ENCODE peak calls at places on chromosomes 11 and 22, in four cellular contexts. One of them, this sample, is unnamed.

GRCh38 chr11:44575288-44575672 is 9.8 kb downstream of the CD82 start:
- DNase-seq in stimulated activated CD8-positive, alpha-beta memory T cell treated with anti-CD3 and anti-CD28 coated beads, Interleukin-2, amount 100 ng/mL, for 48 hours: peak; percentile 51
- DNase-seq in globus pallidus: no peak
- DNase-seq in GDM1: no peak
- DNase-seq in this sample: no peak

GRCh38 chr11:124763156-124763947 is 1.3 kb upstream of the ESAM start:
- DNase-seq in stimulated activated CD8-positive, alpha-beta memory T cell treated with anti-CD3 and anti-CD28 coated beads, Interleukin-2, amount 100 ng/mL, for 48 hours: peak; percentile 81
- DNase-seq in globus pallidus: peak; percentile 47
- DNase-seq in GDM1: peak; percentile 61
- DNase-seq in this sample: peak; percentile 84

GRCh38 chr11:46362146-46363030 is 15.1 kb downstream of the DGKZ start:
- DNase-seq in stimulated activated CD8-positive, alpha-beta memory T cell treated with anti-CD3 and anti-CD28 coated beads, Interleukin-2, amount 100 ng/mL, for 48 hours: no peak
- DNase-seq in globus pallidus: no peak
- DNase-seq in GDM1: no peak
- DNase-seq in this sample: no peak

GRCh38 chr11:40328890-40329617 is 1130.4 kb downstream of the LRRC4C start:
- DNase-seq in stimulated activated CD8-positive, alpha-beta memory T cell treated with anti-CD3 and anti-CD28 coated beads, Interleukin-2, amount 100 ng/mL, for 48 hours: no peak
- DNase-seq in globus pallidus: no peak
- DNase-seq in GDM1: no peak
- DNase-seq in this sample: peak; percentile 4

GRCh38 chr11:130282111-130282510 is 32.6 kb downstream of the ZBTB44 start:
- DNase-seq in stimulated activated CD8-positive, alpha-beta memory T cell treated with anti-CD3 and anti-CD28 coated beads, Interleukin-2, amount 100 ng/mL, for 48 hours: no peak
- DNase-seq in globus pallidus: peak; percentile 26
- DNase-seq in GDM1: no peak
- DNase-seq in this sample: no peak

GRCh38 chr11:2077061-2077802 is 62.0 kb downstream of the IGF2 start:
- DNase-seq in stimulated activated CD8-positive, alpha-beta memory T cell treated with anti-CD3 and anti-CD28 coated beads, Interleukin-2, amount 100 ng/mL, for 48 hours: no peak
- DNase-seq in globus pallidus: no peak
- DNase-seq in GDM1: no peak
- DNase-seq in this sample: no peak

GRCh38 chr11:64842851-64843841 is 1.3 kb downstream of the CDC42BPG start:
- DNase-seq in stimulated activated CD8-positive, alpha-beta memory T cell treated with anti-CD3 and anti-CD28 coated beads, Interleukin-2, amount 100 ng/mL, for 48 hours: no peak
- DNase-seq in globus pallidus: no peak
- DNase-seq in GDM1: no peak
- DNase-seq in this sample: peak; percentile 85

GRCh38 chr11:113001709-113002108 is 40.5 kb downstream of the NCAM1 start:
- DNase-seq in stimulated activated CD8-positive, alpha-beta memory T cell treated with anti-CD3 and anti-CD28 coated beads, Interleukin-2, amount 100 ng/mL, for 48 hours: no peak
- DNase-seq in globus pallidus: no peak
- DNase-seq in GDM1: no peak
- DNase-seq in this sample: no peak

GRCh38 chr11:129145276-129145675 is 46.8 kb downstream of the ARHGAP32 start:
- DNase-seq in stimulated activated CD8-positive, alpha-beta memory T cell treated with anti-CD3 and anti-CD28 coated beads, Interleukin-2, amount 100 ng/mL, for 48 hours: no peak
- DNase-seq in globus pallidus: no peak
- DNase-seq in GDM1: no peak
- DNase-seq in this sample: no peak

GRCh38 chr22:20758688-20759087 is 15.2 kb upstream of the SERPIND1 start:
- DNase-seq in stimulated activated CD8-positive, alpha-beta memory T cell treated with anti-CD3 and anti-CD28 coated beads, Interleukin-2, amount 100 ng/mL, for 48 hours: no peak
- DNase-seq in globus pallidus: no peak
- DNase-seq in GDM1: no peak
- DNase-seq in this sample: no peak

GRCh38 chr11:126413426-126413825 is 57.9 kb downstream of the ST3GAL4 start:
- DNase-seq in stimulated activated CD8-positive, alpha-beta memory T cell treated with anti-CD3 and anti-CD28 coated beads, Interleukin-2, amount 100 ng/mL, for 48 hours: no peak
- DNase-seq in globus pallidus: no peak
- DNase-seq in GDM1: no peak
- DNase-seq in this sample: no peak

GRCh38 chr11:64100345-64100744 is 64.6 kb downstream of the FLRT1 start:
- DNase-seq in stimulated activated CD8-positive, alpha-beta memory T cell treated with anti-CD3 and anti-CD28 coated beads, Interleukin-2, amount 100 ng/mL, for 48 hours: no peak
- DNase-seq in globus pallidus: no peak
- DNase-seq in GDM1: no peak
- DNase-seq in this sample: no peak

GRCh38 chr11:64545605-64546004 is 45.4 kb upstream of the SLC22A12 start:
- DNase-seq in stimulated activated CD8-positive, alpha-beta memory T cell treated with anti-CD3 and anti-CD28 coated beads, Interleukin-2, amount 100 ng/mL, for 48 hours: no peak
- DNase-seq in globus pallidus: no peak
- DNase-seq in GDM1: no peak
- DNase-seq in this sample: no peak